ENCODE peak calls at places on chromosomes 6 and 20, in six cellular contexts. V is BE2C, P is adrenal gland, B is PC-3, N is Caco-2, G is Peyer's patch. Z is an unnamed sample. For H3K27me3, the result is how much of the 10 kb centered on the place peaks cover.

GRCh38 chr20:3209946-3210317 is 634 bp downstream of the ITPA start:
- DNase-seq in B (no peak), V (no peak), G (no peak), N (no peak), P (no peak), Z (no peak)

GRCh38 chr20:1440024-1440423 is 26.6 kb downstream of the NSFL1C start:
- DNase-seq in N (peak), V (no peak), B (peak), P (no peak), G (peak), Z (no peak)

GRCh38 chr20:35009665-35010328 is 54.1 kb downstream of the MYH7B start:
- DNase-seq in V (no peak), B (no peak), G (no peak), P (peak), N (no peak), Z (no peak)

GRCh38 chr6:131003419-131004386 is 59.3 kb downstream of the EPB41L2 start:
- DNase-seq in B (no peak), G (no peak), N (no peak), V (no peak), P (no peak), Z (no peak)

GRCh38 chr20:31260326-31260932 is 3.0 kb downstream of the DEFB115 start:
- DNase-seq in V (no peak), B (peak), P (no peak), G (no peak), N (peak), Z (no peak)

GRCh38 chr6:15755555-15755954 is 92.7 kb upstream of the DTNBP1 start:
- DNase-seq in N (no peak), P (no peak), V (no peak), B (no peak), G (no peak), Z (no peak)

GRCh38 chr6:89208551-89208950 is 8.6 kb downstream of the GABRR1 start:
- DNase-seq in G (no peak), P (no peak), V (peak), B (no peak), N (no peak), Z (no peak)

GRCh38 chr6:147170269-147170668 is 33.9 kb upstream of the STXBP5 start:
- DNase-seq in B (peak), N (no peak), G (no peak), P (no peak), V (no peak), Z (no peak)

GRCh38 chr20:63830821-63831593 is at the start of gene ZBTB46:
- DNase-seq in G (no peak), V (peak), B (peak), P (peak), N (peak), Z (no peak)

GRCh38 chr6:139545474-139546116 is 171.1 kb upstream of the CITED2 start:
- DNase-seq in P (no peak), N (no peak), B (no peak), G (no peak), V (no peak), Z (no peak)

GRCh38 chr6:2792330-2792729 is 27.1 kb downstream of the WRNIP1 start:
- DNase-seq in G (no peak), N (no peak), V (no peak), P (no peak), B (peak), Z (no peak)

GRCh38 chr6:125215252-125215819 is 61.8 kb downstream of the TPD52L1 start:
- DNase-seq in B (no peak), G (no peak), P (no peak), V (no peak), N (no peak), Z (no peak)

GRCh38 chr6:97133071-97133470 is 149.9 kb downstream of the MMS22L start:
- DNase-seq in B (peak), N (no peak), V (peak), P (no peak), G (no peak), Z (no peak)

GRCh38 chr20:53081916-53082863 is 110.0 kb downstream of the TSHZ2 start:
- DNase-seq in B (no peak), G (no peak), P (peak), V (no peak), N (no peak), Z (no peak)

GRCh38 chr6:24205020-24205492 is 79.0 kb downstream of the NRSN1 start:
- DNase-seq in P (no peak), N (peak), G (no peak), B (peak), V (peak), Z (no peak)

GRCh38 chr6:107290491-107290890 is 168.9 kb downstream of the PDSS2 start:
- DNase-seq in B (peak), G (no peak), N (no peak), P (no peak), V (no peak), Z (no peak)

GRCh38 chr6:130293800-130294199 is 71.0 kb upstream of the SAMD3 start:
- DNase-seq in B (peak), V (no peak), P (peak), N (peak), G (no peak), Z (no peak)

GRCh38 chr20:40741507-40742106 is 52.6 kb upstream of the MAFB start:
- DNase-seq in G (no peak), B (peak), V (peak), N (peak), P (peak), Z (no peak)

GRCh38 chr6:5205877-5206840 is 54.6 kb downstream of the LYRM4 start:
- DNase-seq in P (peak), V (peak), N (peak), B (peak), G (no peak), Z (peak)

GRCh38 chr6:167713088-167713475 is 113.6 kb upstream of the AFDN start:
- DNase-seq in B (no peak), V (no peak), P (no peak), G (no peak), N (no peak), Z (no peak)

GRCh38 chr6:81562169-81562568 is 190.3 kb downstream of the TENT5A start:
- DNase-seq in V (no peak), P (no peak), N (peak), B (peak), G (no peak), Z (no peak)

GRCh38 chr20:36606171-36607116 is 865 bp downstream of the RAB5IF start:
- DNase-seq in P (no peak), V (no peak), G (no peak), N (peak), B (peak), Z (no peak)

GRCh38 chr20:4135385-4136077 is 120.2 kb upstream of the RNF24 start:
- DNase-seq in P (no peak), B (peak), V (no peak), G (no peak), N (peak), Z (no peak)

GRCh38 chr6:140344149-140344913 is 969.9 kb upstream of the CITED2 start:
- DNase-seq in V (no peak), P (no peak), N (no peak), B (peak), G (no peak), Z (no peak)

GRCh38 chr20:16562259-16562658 is 11.0 kb downstream of the KIF16B start:
- DNase-seq in B (peak), N (no peak), G (no peak), P (no peak), V (no peak), Z (no peak)
- TF ChIP-seq CTCF in B (no peak), N (no peak), G (no peak), P (no peak), V (no peak), Z (no peak)

GRCh38 chr6:124099520-124099919 is 295.9 kb downstream of the NKAIN2 start:
- DNase-seq in N (no peak), V (no peak), G (no peak), B (no peak), P (no peak), Z (no peak)
- H3K27me3 ChIP-seq in N (under half), V (under half), G (under half), B (under half), P (under half), Z (under half)

GRCh38 chr20:43895235-43895634 is 19.4 kb upstream of the TOX2 start:
- DNase-seq in B (no peak), N (no peak), P (no peak), V (no peak), G (no peak), Z (no peak)
- H3K4me3 ChIP-seq in B (no peak), N (no peak), P (no peak), V (no peak), G (no peak), Z (no peak)

GRCh38 chr20:32439132-32439829 is 81.2 kb downstream of the ASXL1 start:
- DNase-seq in N (peak), G (no peak), P (no peak), V (no peak), B (no peak), Z (peak)

GRCh38 chr20:32438331-32438858 is 80.3 kb downstream of the ASXL1 start:
- DNase-seq in G (no peak), N (no peak), V (no peak), P (no peak), B (no peak), Z (peak)

GRCh38 chr20:32436142-32436861 is 78.2 kb downstream of the ASXL1 start:
- DNase-seq in G (no peak), B (no peak), V (no peak), P (no peak), N (no peak), Z (no peak)

GRCh38 chr20:32436968-32437367 is 78.8 kb downstream of the ASXL1 start:
- DNase-seq in N (no peak), G (peak), B (no peak), P (no peak), V (no peak), Z (peak)

DNA sequence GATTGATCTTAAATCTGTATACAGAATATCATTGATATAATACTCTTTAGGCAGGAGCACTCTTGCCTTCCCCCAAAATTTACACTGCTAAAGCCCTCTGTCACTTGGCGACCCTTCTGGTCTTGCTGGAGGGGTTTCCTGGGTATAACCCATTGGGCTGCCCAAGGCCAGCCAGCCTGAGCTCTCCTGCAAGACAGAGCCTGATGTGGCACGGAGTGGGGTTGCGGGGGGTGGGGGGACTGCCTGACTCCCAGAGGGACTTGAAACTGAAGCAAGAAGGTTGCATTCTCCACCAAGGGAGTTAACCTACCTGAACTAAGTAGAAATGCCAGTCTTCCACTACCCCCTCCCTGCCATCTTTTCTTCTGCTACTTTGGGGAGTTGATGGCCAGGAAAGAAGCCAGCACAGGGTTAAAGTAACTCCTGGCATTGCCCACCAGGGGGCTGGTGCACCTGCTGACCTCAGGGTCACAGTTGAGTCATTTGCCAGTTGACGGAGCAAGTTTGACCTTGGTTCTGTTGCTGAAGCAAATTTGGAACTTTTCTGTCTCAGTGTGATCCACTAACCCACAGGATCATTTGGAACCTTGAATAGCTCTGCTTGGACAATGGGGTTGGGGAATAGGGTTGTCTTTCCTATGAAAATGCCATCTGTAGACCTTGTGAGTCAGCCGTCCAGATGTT is 79.4 kb downstream of the ASXL1 start:
- DNase-seq in G (peak), P (no peak), V (no peak), B (peak), N (peak), Z (peak)
- TF ChIP-seq CTCF in G (no peak), P (peak), V (peak), B (peak), N (peak), Z (no peak)

Z was measured in right atrium auricular region.